ENCODE peak calls at places on chromosome 19, in eight cellular contexts. B, U, Z, C, R, K, H and G are unnamed samples.

GRCh38 chr19:17041994-17042393 is 15.4 kb upstream of the CPAMD8 start:
- DNase-seq in B (no peak), R (peak), U (no peak), C (no peak), H (no peak), K (no peak), Z (no peak), G (no peak)

GRCh38 chr19:45315304-45315703 is 7.4 kb downstream of the CKM start:
- DNase-seq in H (no peak), C (no peak), U (no peak), R (no peak), Z (no peak), K (no peak), B (no peak), G (no peak)

GRCh38 chr19:29479941-29480340 is 45.9 kb upstream of the VSTM2B start:
- DNase-seq in K (no peak), U (no peak), H (no peak), C (no peak), Z (no peak), R (no peak), B (peak), G (no peak)

GRCh38 chr19:48636859-48637448 is at the start of gene DBP:
- DNase-seq in U (no peak), Z (no peak), R (no peak), C (no peak), B (no peak), K (peak), H (no peak), G (peak)

GRCh38 chr19:41353466-41354342 is at the start of gene TGFB1:
- DNase-seq in U (peak), H (peak), B (peak), Z (peak), R (peak), C (peak), K (peak), G (peak)

GRCh38 chr19:21082011-21082975 is at the start of gene ZNF714:
- DNase-seq in C (peak), U (peak), K (peak), R (peak), H (peak), Z (peak), B (peak), G (peak)

GRCh38 chr19:33621811-33622504 is at the start of gene CHST8:
- DNase-seq in U (peak), B (peak), K (peak), H (no peak), Z (peak), C (no peak), R (peak), G (no peak)

GRCh38 chr19:30046522-30046921 is 104.5 kb downstream of the URI1 start:
- DNase-seq in H (no peak), R (peak), U (no peak), K (no peak), B (no peak), C (peak), Z (peak), G (no peak)

GRCh38 chr19:5799247-5800241 is 5.3 kb upstream of the NRTN start:
- DNase-seq in R (no peak), U (no peak), K (peak), B (no peak), C (no peak), Z (no peak), H (no peak), G (no peak)

GRCh38 chr19:29810504-29810871 is 1.3 kb upstream of the CCNE1 start:
- DNase-seq in C (no peak), K (no peak), U (no peak), R (peak), Z (peak), B (no peak), H (no peak), G (peak)

GRCh38 chr19:6906559-6906958 is 19.2 kb downstream of the ADGRE1 start:
- DNase-seq in H (no peak), B (no peak), K (no peak), C (no peak), Z (no peak), R (no peak), U (no peak), G (no peak)

GRCh38 chr19:44551850-44552249 is 22.4 kb upstream of the CEACAM20 start:
- DNase-seq in U (no peak), Z (no peak), R (no peak), H (no peak), K (no peak), C (no peak), B (no peak), G (no peak)

GRCh38 chr19:54231077-54231931 is 8.5 kb upstream of the LILRB3 start:
- DNase-seq in C (peak), R (peak), U (peak), Z (peak), H (peak), K (peak), B (peak), G (peak)

GRCh38 chr19:6516018-6516658 is 14.0 kb upstream of the TUBB4A start:
- DNase-seq in C (no peak), U (peak), K (peak), B (peak), H (peak), R (peak), Z (peak), G (peak)

GRCh38 chr19:18558595-18558994 is 925 bp downstream of the KXD1 start:
- DNase-seq in Z (no peak), B (no peak), H (no peak), K (no peak), U (no peak), R (no peak), C (no peak), G (no peak)

GRCh38 chr19:16611121-16611520 is 16.9 kb downstream of the MED26 start:
- DNase-seq in B (no peak), U (no peak), K (no peak), R (no peak), H (no peak), C (no peak), Z (no peak), G (no peak)

GRCh38 chr19:19429361-19429760 is 23.9 kb downstream of the GATAD2A start:
- DNase-seq in Z (no peak), B (no peak), R (no peak), K (no peak), U (no peak), H (no peak), C (no peak), G (no peak)